ENCODE peak calls at places on chromosomes 7 and 10, in four cellular contexts. R, Y, E and Z are unnamed samples.

GRCh38 chr7:91314591-91315323 is 50.5 kb downstream of the FZD1 start:
- DNase-seq in R (no peak), Y (no peak), E (no peak), Z (no peak)

GRCh38 chr10:126924180-126924914 is 19.1 kb downstream of the DOCK1 start:
- DNase-seq in R (no peak), Y (no peak), E (no peak), Z (no peak)

GRCh38 chr7:105413887-105414437 is 25.2 kb upstream of the SRPK2 start:
- DNase-seq in R (peak; percentile 4), Y (no peak), E (no peak), Z (no peak)

GRCh38 chr7:25726682-25727357 is 425.2 kb upstream of the NFE2L3 start:
- DNase-seq in R (no peak), Y (no peak), E (no peak), Z (no peak)

GRCh38 chr7:84232653-84233052 is 38.1 kb upstream of the SEMA3A start:
- DNase-seq in R (peak; percentile 93), Y (no peak), E (no peak), Z (peak; percentile 80)

GRCh38 chr10:79270471-79271246 is 76.6 kb upstream of the PPIF start:
- DNase-seq in R (no peak), Y (no peak), E (peak; percentile 35), Z (no peak)

GRCh38 chr10:77205135-77205534 is 432.5 kb downstream of the KCNMA1 start:
- DNase-seq in R (no peak), Y (no peak), E (no peak), Z (no peak)

GRCh38 chr7:43792471-43792870 is 34.0 kb downstream of the BLVRA start:
- DNase-seq in R (no peak), Y (no peak), E (no peak), Z (no peak)

GRCh38 chr10:70492786-70493659 is 14.5 kb downstream of the PALD1 start:
- DNase-seq in R (peak; percentile 30), Y (no peak), E (no peak), Z (no peak)

GRCh38 chr7:30752979-30753378 is 1.0 kb downstream of the INMT start:
- DNase-seq in R (no peak), Y (no peak), E (no peak), Z (no peak)

GRCh38 chr7:20374391-20374790 is 43.7 kb downstream of the ITGB8 start:
- DNase-seq in R (no peak), Y (no peak), E (no peak), Z (no peak)

GRCh38 chr10:14478639-14479038 is 147.9 kb upstream of the FRMD4A start:
- DNase-seq in R (peak; percentile 84), Y (no peak), E (peak; percentile 31), Z (peak; percentile 49)

GRCh38 chr10:71081229-71081560 is 131.2 kb upstream of the UNC5B start:
- DNase-seq in R (no peak), Y (no peak), E (no peak), Z (no peak)

GRCh38 chr7:77866370-77866769 is 67.8 kb downstream of the PHTF2 start:
- DNase-seq in R (peak; percentile 80), Y (no peak), E (no peak), Z (no peak)

GRCh38 chr10:61486738-61487396 is 33.7 kb upstream of the TMEM26 start:
- DNase-seq in R (peak; percentile 52), Y (no peak), E (no peak), Z (no peak)

GRCh38 chr7:80134536-80135305 is at the start of gene GNAI1:
- DNase-seq in R (peak; percentile 74), Y (no peak), E (no peak), Z (peak; percentile 58)
- TF ChIP-seq ELK1 in R (no peak), Y (no peak), E (no peak), Z (no peak)

GRCh38 chr7:27946351-27946750 is 206.4 kb downstream of the TAX1BP1 start:
- DNase-seq in R (no peak), Y (no peak), E (no peak), Z (no peak)

GRCh38 chr7:27947581-27948278 is 207.8 kb downstream of the TAX1BP1 start:
- DNase-seq in R (peak; percentile 46), Y (no peak), E (no peak), Z (no peak)

GRCh38 chr7:27950123-27950522 is 210.2 kb downstream of the TAX1BP1 start:
- DNase-seq in R (no peak), Y (no peak), E (no peak), Z (no peak)

GRCh38 chr7:27945356-27945755 is 205.4 kb downstream of the TAX1BP1 start:
- DNase-seq in R (no peak), Y (no peak), E (no peak), Z (no peak)

GRCh38 chr7:27948856-27949255 is 208.9 kb downstream of the TAX1BP1 start:
- DNase-seq in R (no peak), Y (no peak), E (no peak), Z (no peak)
- TF ChIP-seq USF2 in R (no peak), Y (no peak), E (no peak), Z (no peak)

GRCh38 chr7:15720849-15721471 is 34.5 kb upstream of the MEOX2 start:
- DNase-seq in R (peak; percentile 53), Y (no peak), E (peak; percentile 4), Z (peak; percentile 56)
- TF ChIP-seq ELK1 in R (no peak), Y (no peak), E (no peak), Z (no peak)

DNA sequence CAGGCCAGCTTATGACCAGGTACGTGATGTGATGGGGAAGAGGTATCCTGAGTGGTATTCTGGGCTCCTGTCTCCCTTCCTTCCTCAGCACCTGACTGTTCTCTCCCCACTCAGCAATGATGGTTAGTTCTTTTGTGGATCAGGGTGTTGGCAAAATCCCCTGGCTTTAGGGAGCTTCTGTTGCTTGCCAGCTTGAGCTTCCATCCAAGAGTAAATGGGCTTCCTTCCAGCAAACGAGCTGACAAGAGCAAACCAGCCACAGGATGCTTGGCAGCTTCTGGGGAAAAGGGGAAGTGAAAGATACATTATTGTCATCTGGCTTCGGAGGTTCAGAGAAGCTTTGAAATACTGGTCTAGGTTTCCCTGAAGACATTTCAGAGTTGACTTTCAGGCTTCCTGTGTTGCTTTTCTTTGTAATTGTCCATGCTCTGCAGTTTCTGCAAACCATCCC is 5.2 kb downstream of the DUSP5 start:
- DNase-seq in R (peak; percentile 80), Y (peak; percentile 93), E (no peak), Z (no peak)
- TF ChIP-seq USF2 in R (no peak), Y (no peak), E (no peak), Z (no peak)

GRCh38 chr10:4698075-4698474 is 127.9 kb upstream of the AKR1E2 start:
- DNase-seq in R (no peak), Y (no peak), E (no peak), Z (no peak)
- TF ChIP-seq ELK1 in R (no peak), Y (no peak), E (no peak), Z (no peak)